ENCODE peak calls at places on chromosomes 16 and 17, in four cellular contexts. E is MM.1S, F is IMR-90, G is neural progenitor cell. Y is an unnamed sample. For H3K4me1, the result is how much of the 10 kb centered on the place peaks cover.

GRCh38 chr16:69937465-69937951 is 13.6 kb upstream of the CLEC18A start:
- DNase-seq in F (no peak), E (no peak), G (peak), Y (peak)

GRCh38 chr16:4266372-4266771 is 6.5 kb downstream of the TFAP4 start:
- DNase-seq in E (no peak), G (no peak), F (no peak), Y (no peak)

GRCh38 chr17:78622491-78623265 is 45.5 kb upstream of the DNAH17 start:
- DNase-seq in E (no peak), G (no peak), F (no peak), Y (peak)

GRCh38 chr16:906296-906695 is 64.5 kb downstream of the LMF1 start:
- DNase-seq in F (no peak), G (no peak), E (no peak), Y (peak)

GRCh38 chr16:48542020-48542473 is 67.9 kb downstream of the N4BP1 start:
- DNase-seq in E (no peak), G (peak), F (peak), Y (peak)

GRCh38 chr16:617855-618254 is 12.9 kb upstream of the WFIKKN1 start:
- DNase-seq in F (no peak), E (no peak), G (no peak), Y (no peak)

GRCh38 chr17:35879748-35880654 is at the start of gene CCL5:
- DNase-seq in G (no peak), E (peak), F (peak), Y (no peak)

GRCh38 chr17:29592850-29593545 is at the start of gene ANKRD13B:
- DNase-seq in E (no peak), F (no peak), G (peak), Y (no peak)

DNA sequence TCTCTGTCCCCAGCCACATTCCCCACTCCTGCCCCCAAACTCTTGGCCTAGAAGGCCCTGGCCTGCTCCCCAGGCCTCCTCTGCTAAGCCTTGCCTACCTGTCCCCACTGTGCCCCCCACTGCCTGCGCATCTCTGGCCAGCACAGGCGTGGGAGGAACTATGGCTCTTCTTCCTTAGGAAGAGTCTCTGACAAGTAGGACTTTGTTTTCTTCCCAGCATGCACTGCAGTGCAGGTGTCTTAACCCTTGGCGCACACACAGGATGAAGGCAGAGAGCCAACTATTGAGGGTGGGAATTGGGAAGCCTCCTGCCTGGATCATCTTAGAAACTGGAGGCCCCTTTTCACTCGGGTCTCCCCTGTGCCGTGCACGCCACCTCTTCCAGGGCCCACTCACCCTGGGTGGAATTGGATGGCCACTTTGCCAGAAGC is 3.6 kb downstream of the AMDHD2 start:
- DNase-seq in E (no peak), F (no peak), G (no peak), Y (no peak)
- H3K4me3 ChIP-seq in E (no peak), F (no peak), G (no peak), Y (no peak)

GRCh38 chr17:18270851-18271170 is 10.3 kb downstream of the MIEF2 start:
- DNase-seq in E (no peak), F (no peak), G (no peak), Y (no peak)

GRCh38 chr17:18270046-18270850 is 9.8 kb downstream of the MIEF2 start:
- DNase-seq in G (no peak), E (no peak), F (no peak), Y (no peak)

GRCh38 chr17:18263885-18264682 is 3.6 kb downstream of the MIEF2 start:
- DNase-seq in E (no peak), G (no peak), F (no peak), Y (peak)

GRCh38 chr17:18267927-18268711 is 7.7 kb downstream of the MIEF2 start:
- DNase-seq in E (no peak), G (peak), F (peak), Y (no peak)

DNA sequence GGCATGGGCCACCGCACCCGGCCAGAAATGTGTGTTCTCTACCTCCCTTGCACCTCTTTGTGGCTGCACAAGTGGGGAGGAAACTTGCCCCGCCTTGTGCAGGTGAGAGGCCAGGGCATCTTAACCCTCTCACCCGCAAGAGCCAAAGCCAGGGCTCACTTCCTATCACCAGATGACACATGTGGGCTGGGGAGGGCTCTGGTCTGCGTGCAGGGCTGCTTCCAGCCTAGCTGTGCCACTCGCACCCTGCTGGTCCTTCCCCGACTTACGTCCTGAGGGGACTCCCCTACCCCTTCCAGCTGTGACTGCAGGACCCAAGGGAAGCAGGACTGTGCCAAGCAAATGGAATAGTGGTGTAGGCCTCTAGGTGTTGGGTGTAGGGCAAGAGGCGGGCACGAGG is 6.9 kb downstream of the MIEF2 start:
- DNase-seq in E (no peak), F (no peak), G (no peak), Y (no peak)
- H3K9ac ChIP-seq in E (no peak), F (no peak), G (no peak), Y (no peak)

GRCh38 chr17:58412910-58413630 is 4.3 kb downstream of the RNF43 start:
- DNase-seq in F (peak), E (no peak), G (no peak), Y (no peak)

GRCh38 chr17:58415371-58416055 is 1.8 kb downstream of the RNF43 start:
- DNase-seq in F (no peak), E (no peak), G (peak), Y (no peak)

GRCh38 chr17:58412064-58412703 is 5.2 kb downstream of the RNF43 start:
- DNase-seq in G (no peak), E (no peak), F (no peak), Y (no peak)

GRCh38 chr17:58414596-58414997 is 2.7 kb downstream of the RNF43 start:
- DNase-seq in F (no peak), E (no peak), G (no peak), Y (no peak)

GRCh38 chr17:58413684-58414083 is 3.6 kb downstream of the RNF43 start:
- DNase-seq in E (no peak), F (no peak), G (no peak), Y (no peak)
- H3K4me1 ChIP-seq in E (under half), F (under half), G (under half), Y (under half)

DNA sequence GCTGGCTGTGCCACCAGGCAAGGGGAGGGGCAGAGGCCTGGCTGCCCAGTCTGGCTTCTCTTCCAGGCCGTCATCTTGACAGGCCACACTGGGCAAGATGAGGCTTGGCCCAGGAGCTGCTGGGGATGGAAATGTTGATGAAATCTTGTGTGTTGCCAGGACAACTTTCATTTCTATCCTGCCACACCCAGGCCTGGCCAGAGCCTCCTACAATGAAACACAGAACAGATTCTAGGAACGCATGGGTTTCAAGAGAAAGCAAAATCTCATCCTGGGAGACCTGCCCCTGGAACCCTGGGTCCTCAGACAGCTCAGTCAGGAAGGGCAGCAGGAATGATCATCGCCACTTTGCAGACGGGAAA is 9.3 kb downstream of the HEXIM2 start:
- DNase-seq in G (no peak), E (no peak), F (peak), Y (peak)
- H3K4me3 ChIP-seq in G (no peak), E (no peak), F (no peak), Y (no peak)

GRCh38 chr17:965311-965989 is 14.1 kb downstream of the NXN start:
- DNase-seq in F (peak), E (no peak), G (no peak), Y (peak)
- H3K9ac ChIP-seq in F (no peak), E (no peak), G (no peak), Y (no peak)

GRCh38 chr16:67461600-67462278 is 19.2 kb downstream of the ATP6V0D1 start:
- DNase-seq in F (no peak), G (no peak), E (no peak), Y (peak)
- H3K4me1 ChIP-seq in F (under half), G (under half), E (under half), Y (half or more)

DNA sequence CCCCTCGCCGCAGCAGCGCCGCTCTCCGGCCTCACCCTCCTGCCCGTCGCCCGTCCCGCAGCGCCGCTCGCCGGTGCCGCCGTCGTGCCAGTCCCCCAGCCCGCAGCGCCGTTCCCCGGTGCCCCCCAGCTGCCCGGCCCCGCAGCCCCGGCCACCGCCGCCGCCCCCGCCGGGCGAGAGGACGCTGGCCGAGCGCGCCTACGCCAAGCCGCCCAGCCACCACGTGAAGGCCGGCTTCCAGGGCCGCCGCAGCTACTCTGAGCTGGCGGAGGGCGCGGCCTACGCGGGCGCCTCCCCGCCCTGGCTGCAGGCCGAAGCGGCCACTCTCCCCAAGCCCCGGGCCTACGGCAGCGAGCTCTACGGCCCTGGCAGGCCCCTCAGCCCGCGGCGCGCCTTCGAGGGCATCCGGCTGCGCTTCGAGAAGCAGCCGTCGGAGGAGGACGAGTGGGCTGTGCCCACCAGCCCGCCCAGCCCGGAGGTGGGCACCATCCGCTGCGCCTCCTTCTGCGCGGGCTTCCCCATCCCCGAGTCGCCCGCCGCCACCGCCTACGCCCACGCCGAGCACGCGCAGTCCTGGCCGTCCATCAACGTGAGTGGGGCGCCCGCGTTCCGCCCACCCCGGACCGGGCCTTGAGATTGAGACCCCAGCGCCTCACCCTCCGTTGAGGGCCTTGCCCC is 15.0 kb downstream of the TBKBP1 start:
- DNase-seq in G (peak), E (no peak), F (peak), Y (peak)
- H3K4me3 ChIP-seq in G (no peak), E (no peak), F (no peak), Y (no peak)